ENCODE peak calls at places on chromosomes 1 and 21, in seven cellular contexts. One of them, this sample, is unnamed. For H3K27me3 and H3K36me3, the result is how much of the 10 kb centered on the place peaks cover.

GRCh38 chr21:36506482-36506881 is 26.6 kb upstream of the CLDN14 start:
- DNase-seq in CD8-positive, alpha-beta T cell: no peak
- DNase-seq in adrenal gland: no peak
- DNase-seq in fibroblast of lung: no peak
- DNase-seq in body of pancreas: no peak
- DNase-seq in thoracic aorta: no peak
- DNase-seq in bronchial epithelial cell: no peak
- DNase-seq in this sample: no peak

GRCh38 chr1:85320371-85321131 is 44.1 kb upstream of the BCL10 start:
- DNase-seq in body of pancreas: no peak
- DNase-seq in thoracic aorta: no peak
- DNase-seq in adrenal gland: no peak
- DNase-seq in fibroblast of lung: peak
- DNase-seq in bronchial epithelial cell: peak
- DNase-seq in CD8-positive, alpha-beta T cell: no peak
- DNase-seq in this sample: no peak

GRCh38 chr21:37842163-37842919 is 73.9 kb downstream of the KCNJ6 start:
- DNase-seq in adrenal gland: no peak
- DNase-seq in bronchial epithelial cell: no peak
- DNase-seq in CD8-positive, alpha-beta T cell: no peak
- DNase-seq in body of pancreas: no peak
- DNase-seq in fibroblast of lung: no peak
- DNase-seq in thoracic aorta: no peak
- DNase-seq in this sample: no peak

GRCh38 chr1:20349971-20350370 is 59.3 kb downstream of the VWA5B1 start:
- DNase-seq in fibroblast of lung: no peak
- DNase-seq in thoracic aorta: no peak
- DNase-seq in CD8-positive, alpha-beta T cell: no peak
- DNase-seq in bronchial epithelial cell: no peak
- DNase-seq in adrenal gland: no peak
- DNase-seq in body of pancreas: no peak
- DNase-seq in this sample: no peak

GRCh38 chr1:9874412-9874811 is 35.7 kb downstream of the CTNNBIP1 start:
- DNase-seq in thoracic aorta: no peak
- DNase-seq in CD8-positive, alpha-beta T cell: no peak
- DNase-seq in fibroblast of lung: no peak
- DNase-seq in bronchial epithelial cell: no peak
- DNase-seq in body of pancreas: no peak
- DNase-seq in adrenal gland: no peak
- DNase-seq in this sample: no peak

GRCh38 chr1:87206444-87206843 is 122.2 kb upstream of the LMO4 start:
- DNase-seq in thoracic aorta: no peak
- DNase-seq in CD8-positive, alpha-beta T cell: no peak
- DNase-seq in adrenal gland: no peak
- DNase-seq in fibroblast of lung: no peak
- DNase-seq in body of pancreas: no peak
- DNase-seq in bronchial epithelial cell: no peak
- DNase-seq in this sample: no peak

GRCh38 chr1:158793604-158794003 is 12.6 kb upstream of the OR6N2 start:
- DNase-seq in CD8-positive, alpha-beta T cell: peak
- DNase-seq in adrenal gland: no peak
- DNase-seq in bronchial epithelial cell: no peak
- DNase-seq in thoracic aorta: no peak
- DNase-seq in body of pancreas: no peak
- DNase-seq in fibroblast of lung: no peak
- DNase-seq in this sample: peak

GRCh38 chr1:173255214-173255813 is 48.2 kb upstream of the TNFSF4 start:
- DNase-seq in adrenal gland: peak
- DNase-seq in fibroblast of lung: peak
- DNase-seq in CD8-positive, alpha-beta T cell: no peak
- DNase-seq in thoracic aorta: no peak
- DNase-seq in bronchial epithelial cell: peak
- DNase-seq in body of pancreas: peak
- DNase-seq in this sample: peak

GRCh38 chr21:42790520-42790919 is 88.8 kb downstream of the WDR4 start:
- DNase-seq in CD8-positive, alpha-beta T cell: no peak
- DNase-seq in body of pancreas: no peak
- DNase-seq in adrenal gland: no peak
- DNase-seq in fibroblast of lung: no peak
- DNase-seq in thoracic aorta: no peak
- DNase-seq in bronchial epithelial cell: peak
- DNase-seq in this sample: peak

GRCh38 chr1:29829448-29830344 is 593.4 kb downstream of the PTPRU start:
- DNase-seq in thoracic aorta: no peak
- DNase-seq in adrenal gland: no peak
- DNase-seq in body of pancreas: no peak
- DNase-seq in fibroblast of lung: no peak
- DNase-seq in CD8-positive, alpha-beta T cell: no peak
- DNase-seq in bronchial epithelial cell: no peak
- DNase-seq in this sample: no peak

GRCh38 chr1:62682531-62682930 is 5.7 kb downstream of the DOCK7 start:
- DNase-seq in CD8-positive, alpha-beta T cell: no peak
- DNase-seq in body of pancreas: no peak
- DNase-seq in fibroblast of lung: no peak
- DNase-seq in adrenal gland: no peak
- DNase-seq in thoracic aorta: no peak
- DNase-seq in bronchial epithelial cell: peak
- DNase-seq in this sample: no peak

GRCh38 chr21:14526816-14527689 is 19.1 kb downstream of the SAMSN1 start:
- DNase-seq in bronchial epithelial cell: no peak
- DNase-seq in body of pancreas: no peak
- DNase-seq in fibroblast of lung: no peak
- DNase-seq in CD8-positive, alpha-beta T cell: no peak
- DNase-seq in thoracic aorta: no peak
- DNase-seq in adrenal gland: no peak
- DNase-seq in this sample: no peak

GRCh38 chr1:174206148-174206826 is 47.0 kb downstream of the RABGAP1L start:
- DNase-seq in thoracic aorta: no peak
- DNase-seq in fibroblast of lung: no peak
- DNase-seq in adrenal gland: no peak
- DNase-seq in CD8-positive, alpha-beta T cell: no peak
- DNase-seq in body of pancreas: no peak
- DNase-seq in bronchial epithelial cell: no peak
- DNase-seq in this sample: no peak

GRCh38 chr1:193700710-193701355 is 514.4 kb upstream of the B3GALT2 start:
- DNase-seq in fibroblast of lung: peak
- DNase-seq in bronchial epithelial cell: peak
- DNase-seq in CD8-positive, alpha-beta T cell: no peak
- DNase-seq in body of pancreas: no peak
- DNase-seq in adrenal gland: no peak
- DNase-seq in thoracic aorta: no peak
- DNase-seq in this sample: no peak

GRCh38 chr1:65323246-65323645 is 13.9 kb downstream of the DNAJC6 start:
- DNase-seq in CD8-positive, alpha-beta T cell: no peak
- DNase-seq in bronchial epithelial cell: no peak
- DNase-seq in fibroblast of lung: no peak
- DNase-seq in body of pancreas: no peak
- DNase-seq in adrenal gland: no peak
- DNase-seq in thoracic aorta: no peak
- DNase-seq in this sample: no peak

GRCh38 chr1:43605761-43606160 is 44.2 kb upstream of the KDM4A start:
- DNase-seq in adrenal gland: no peak
- DNase-seq in body of pancreas: no peak
- DNase-seq in CD8-positive, alpha-beta T cell: no peak
- DNase-seq in thoracic aorta: no peak
- DNase-seq in bronchial epithelial cell: no peak
- DNase-seq in fibroblast of lung: no peak
- DNase-seq in this sample: no peak

GRCh38 chr1:66278260-66279046 is 255.5 kb upstream of the SGIP1 start:
- DNase-seq in body of pancreas: no peak
- DNase-seq in bronchial epithelial cell: no peak
- DNase-seq in thoracic aorta: no peak
- DNase-seq in adrenal gland: no peak
- DNase-seq in fibroblast of lung: no peak
- DNase-seq in CD8-positive, alpha-beta T cell: no peak
- DNase-seq in this sample: no peak

GRCh38 chr21:43917515-43918384 is 52.7 kb downstream of the AGPAT3 start:
- DNase-seq in CD8-positive, alpha-beta T cell: peak
- DNase-seq in body of pancreas: no peak
- DNase-seq in adrenal gland: no peak
- DNase-seq in fibroblast of lung: no peak
- DNase-seq in bronchial epithelial cell: no peak
- DNase-seq in thoracic aorta: no peak
- DNase-seq in this sample: peak

GRCh38 chr1:48047116-48047515 is 49.9 kb upstream of the TRABD2B start:
- DNase-seq in thoracic aorta: no peak
- DNase-seq in CD8-positive, alpha-beta T cell: no peak
- DNase-seq in adrenal gland: no peak
- DNase-seq in body of pancreas: no peak
- DNase-seq in bronchial epithelial cell: no peak
- DNase-seq in fibroblast of lung: no peak
- DNase-seq in this sample: no peak

GRCh38 chr1:8154621-8155052 is 128.5 kb upstream of the ERRFI1 start:
- DNase-seq in CD8-positive, alpha-beta T cell: no peak
- DNase-seq in bronchial epithelial cell: peak
- DNase-seq in thoracic aorta: no peak
- DNase-seq in fibroblast of lung: peak
- DNase-seq in body of pancreas: peak
- DNase-seq in adrenal gland: no peak
- DNase-seq in this sample: no peak

GRCh38 chr1:60063561-60063960 is 10.0 kb downstream of the C1orf87 start:
- DNase-seq in adrenal gland: no peak
- DNase-seq in body of pancreas: no peak
- DNase-seq in bronchial epithelial cell: no peak
- DNase-seq in CD8-positive, alpha-beta T cell: no peak
- DNase-seq in thoracic aorta: no peak
- DNase-seq in fibroblast of lung: no peak
- DNase-seq in this sample: no peak

GRCh38 chr1:75257424-75257823 is 123.2 kb downstream of the LHX8 start:
- DNase-seq in fibroblast of lung: no peak
- DNase-seq in bronchial epithelial cell: no peak
- DNase-seq in body of pancreas: no peak
- DNase-seq in adrenal gland: no peak
- DNase-seq in CD8-positive, alpha-beta T cell: no peak
- DNase-seq in thoracic aorta: no peak
- DNase-seq in this sample: no peak

GRCh38 chr1:64543831-64544230 is 73.9 kb downstream of the CACHD1 start:
- DNase-seq in bronchial epithelial cell: no peak
- DNase-seq in fibroblast of lung: no peak
- DNase-seq in body of pancreas: no peak
- DNase-seq in thoracic aorta: no peak
- DNase-seq in CD8-positive, alpha-beta T cell: no peak
- DNase-seq in adrenal gland: peak
- DNase-seq in this sample: no peak

DNA sequence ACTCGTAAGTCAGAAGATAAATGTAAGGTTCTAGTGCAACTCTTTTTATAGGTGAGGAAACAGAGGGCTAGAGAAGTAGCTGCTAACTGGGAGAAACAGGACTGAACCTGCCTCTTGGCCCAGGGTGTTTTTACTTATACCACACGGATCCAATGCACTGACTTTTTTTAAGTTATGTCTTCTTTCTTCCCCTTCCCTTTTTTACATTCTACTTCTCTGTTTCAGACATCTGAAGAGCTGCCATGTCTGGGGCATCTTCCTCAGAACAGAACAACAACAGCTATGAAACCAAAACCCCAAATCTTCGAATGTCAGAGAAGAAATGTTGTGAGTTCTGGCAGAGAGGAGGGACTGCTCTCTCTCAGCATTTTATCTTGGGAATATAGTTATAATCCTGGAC is 1.4 kb downstream of the PFKFB2 start:
- DNase-seq in CD8-positive, alpha-beta T cell: no peak
- DNase-seq in fibroblast of lung: no peak
- DNase-seq in adrenal gland: no peak
- DNase-seq in body of pancreas: no peak
- DNase-seq in bronchial epithelial cell: no peak
- DNase-seq in thoracic aorta: no peak
- DNase-seq in this sample: no peak
- H3K4me3 ChIP-seq in CD8-positive, alpha-beta T cell: no peak
- H3K4me3 ChIP-seq in fibroblast of lung: no peak
- H3K4me3 ChIP-seq in adrenal gland: no peak
- H3K4me3 ChIP-seq in body of pancreas: no peak
- H3K4me3 ChIP-seq in bronchial epithelial cell: no peak
- H3K4me3 ChIP-seq in thoracic aorta: no peak
- H3K4me3 ChIP-seq in this sample: no peak

DNA sequence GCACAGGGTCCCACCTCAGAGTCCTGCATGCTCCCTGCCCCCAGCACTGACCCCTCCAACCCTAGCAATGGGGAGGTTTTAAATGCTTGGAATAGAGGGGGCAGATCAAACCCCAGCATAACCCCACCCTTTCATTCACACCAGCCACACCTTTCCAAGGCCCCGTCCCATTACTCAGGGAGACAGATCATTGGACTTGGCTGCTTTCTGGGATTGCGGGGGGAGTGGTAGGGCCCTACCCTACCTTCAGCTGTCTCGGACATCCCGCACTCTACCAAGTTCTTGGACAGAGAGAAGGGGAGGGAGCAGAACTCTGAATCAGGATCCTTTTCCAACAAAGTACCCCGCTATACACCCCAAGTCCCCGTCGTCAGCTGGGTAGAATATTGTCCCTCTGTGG is 983 bp downstream of the PADI2 start:
- DNase-seq in thoracic aorta: no peak
- DNase-seq in fibroblast of lung: no peak
- DNase-seq in bronchial epithelial cell: no peak
- DNase-seq in CD8-positive, alpha-beta T cell: no peak
- DNase-seq in body of pancreas: no peak
- DNase-seq in adrenal gland: no peak
- DNase-seq in this sample: peak
- H3K27me3 ChIP-seq in thoracic aorta: under half
- H3K27me3 ChIP-seq in fibroblast of lung: under half
- H3K27me3 ChIP-seq in bronchial epithelial cell: under half
- H3K27me3 ChIP-seq in CD8-positive, alpha-beta T cell: under half
- H3K27me3 ChIP-seq in body of pancreas: under half
- H3K27me3 ChIP-seq in adrenal gland: under half
- H3K27me3 ChIP-seq in this sample: under half

GRCh38 chr1:11188381-11188780 is 774 bp upstream of the ANGPTL7 start:
- DNase-seq in thoracic aorta: no peak
- DNase-seq in CD8-positive, alpha-beta T cell: no peak
- DNase-seq in body of pancreas: no peak
- DNase-seq in fibroblast of lung: peak
- DNase-seq in adrenal gland: no peak
- DNase-seq in bronchial epithelial cell: no peak
- DNase-seq in this sample: no peak
- H3K36me3 ChIP-seq in thoracic aorta: under half
- H3K36me3 ChIP-seq in CD8-positive, alpha-beta T cell: under half
- H3K36me3 ChIP-seq in body of pancreas: under half
- H3K36me3 ChIP-seq in fibroblast of lung: under half
- H3K36me3 ChIP-seq in adrenal gland: under half
- H3K36me3 ChIP-seq in bronchial epithelial cell: under half
- H3K36me3 ChIP-seq in this sample: under half

GRCh38 chr1:109889094-109889493 is 21.6 kb upstream of the CSF1 start:
- DNase-seq in adrenal gland: no peak
- DNase-seq in body of pancreas: no peak
- DNase-seq in bronchial epithelial cell: no peak
- DNase-seq in fibroblast of lung: no peak
- DNase-seq in CD8-positive, alpha-beta T cell: no peak
- DNase-seq in thoracic aorta: no peak
- DNase-seq in this sample: no peak

GRCh38 chr1:109887890-109888289 is 22.8 kb upstream of the CSF1 start:
- DNase-seq in CD8-positive, alpha-beta T cell: no peak
- DNase-seq in fibroblast of lung: no peak
- DNase-seq in adrenal gland: no peak
- DNase-seq in thoracic aorta: no peak
- DNase-seq in bronchial epithelial cell: no peak
- DNase-seq in body of pancreas: no peak
- DNase-seq in this sample: no peak

GRCh38 chr1:109885589-109885988 is 25.1 kb upstream of the CSF1 start:
- DNase-seq in adrenal gland: peak
- DNase-seq in bronchial epithelial cell: no peak
- DNase-seq in thoracic aorta: no peak
- DNase-seq in fibroblast of lung: no peak
- DNase-seq in body of pancreas: no peak
- DNase-seq in CD8-positive, alpha-beta T cell: no peak
- DNase-seq in this sample: peak

GRCh38 chr1:109886827-109887226 is 23.8 kb upstream of the CSF1 start:
- DNase-seq in adrenal gland: no peak
- DNase-seq in fibroblast of lung: no peak
- DNase-seq in body of pancreas: peak
- DNase-seq in thoracic aorta: no peak
- DNase-seq in CD8-positive, alpha-beta T cell: no peak
- DNase-seq in bronchial epithelial cell: no peak
- DNase-seq in this sample: peak

GRCh38 chr1:109887271-109887670 is 23.4 kb upstream of the CSF1 start:
- DNase-seq in thoracic aorta: no peak
- DNase-seq in fibroblast of lung: no peak
- DNase-seq in adrenal gland: no peak
- DNase-seq in body of pancreas: no peak
- DNase-seq in CD8-positive, alpha-beta T cell: no peak
- DNase-seq in bronchial epithelial cell: no peak
- DNase-seq in this sample: no peak
- H3K4me3 ChIP-seq in thoracic aorta: no peak
- H3K4me3 ChIP-seq in fibroblast of lung: no peak
- H3K4me3 ChIP-seq in adrenal gland: no peak
- H3K4me3 ChIP-seq in body of pancreas: no peak
- H3K4me3 ChIP-seq in CD8-positive, alpha-beta T cell: no peak
- H3K4me3 ChIP-seq in bronchial epithelial cell: no peak
- H3K4me3 ChIP-seq in this sample: no peak

This sample was measured in H7.